ENCODE peak calls at places on chromosome 9, in seven cellular contexts. V is adipocyte, R is psoas muscle, Y is heart left ventricle, S is heart right ventricle, B is ovary, Z is body of pancreas. I is an unnamed sample.

GRCh38 chr9:93828331-93829097 is 126.6 kb downstream of the BARX1 start:
- DNase-seq in V (no peak), R (no peak), Y (no peak), S (no peak), B (no peak), Z (no peak), I (no peak)

GRCh38 chr9:112380102-112380581 is at the start of gene HSDL2:
- DNase-seq in V (peak; percentile 77), R (peak; percentile 59), Y (peak; percentile 59), S (no peak), B (no peak), Z (no peak), I (no peak)

GRCh38 chr9:136345281-136346156 is 18.0 kb downstream of the DNLZ start:
- DNase-seq in V (peak; percentile 34), R (peak; percentile 73), Y (peak; percentile 82), S (peak; percentile 77), B (no peak), Z (no peak), I (peak; percentile 81)

GRCh38 chr9:38393128-38393809 is 767 bp downstream of the ALDH1B1 start:
- DNase-seq in V (peak; percentile 29), R (no peak), Y (no peak), S (no peak), B (no peak), Z (no peak), I (no peak)

GRCh38 chr9:71769175-71770165 is 1.2 kb upstream of the CEMIP2 start:
- DNase-seq in V (peak; percentile 79), R (peak; percentile 86), Y (peak; percentile 85), S (peak; percentile 86), B (peak; percentile 73), Z (peak; percentile 95), I (peak; percentile 71)

GRCh38 chr9:98259791-98260190 is 4.3 kb upstream of the TBC1D2 start:
- DNase-seq in V (no peak), R (no peak), Y (no peak), S (no peak), B (no peak), Z (no peak), I (no peak)

GRCh38 chr9:2126331-2126789 is 111.2 kb downstream of the SMARCA2 start:
- DNase-seq in V (peak; percentile 27), R (peak; percentile 21), Y (no peak), S (no peak), B (peak; percentile 68), Z (no peak), I (no peak)

GRCh38 chr9:97059661-97060060 is 20.7 kb upstream of the CTSV start:
- DNase-seq in V (no peak), R (no peak), Y (no peak), S (no peak), B (no peak), Z (no peak), I (no peak)

GRCh38 chr9:108185613-108186012 is 670.2 kb downstream of the ACTL7B start:
- DNase-seq in V (no peak), R (no peak), Y (no peak), S (no peak), B (no peak), Z (no peak), I (no peak)

GRCh38 chr9:95336281-95336680 is 18.8 kb upstream of the FANCC start:
- DNase-seq in V (no peak), R (no peak), Y (no peak), S (no peak), B (no peak), Z (peak; percentile 18), I (no peak)

GRCh38 chr9:92035687-92036410 is 79.4 kb downstream of the SPTLC1 start:
- DNase-seq in V (peak; percentile 90), R (no peak), Y (peak; percentile 34), S (no peak), B (peak; percentile 46), Z (no peak), I (no peak)

GRCh38 chr9:91415290-91415689 is 8.3 kb downstream of the NFIL3 start:
- DNase-seq in V (no peak), R (no peak), Y (no peak), S (no peak), B (no peak), Z (no peak), I (no peak)

GRCh38 chr9:38047301-38048251 is 21.5 kb downstream of the SHB start:
- DNase-seq in V (peak; percentile 83), R (peak; percentile 51), Y (peak; percentile 87), S (peak; percentile 42), B (no peak), Z (peak; percentile 84), I (peak; percentile 79)

GRCh38 chr9:93295456-93296076 is 111.6 kb downstream of the WNK2 start:
- DNase-seq in V (no peak), R (no peak), Y (no peak), S (no peak), B (no peak), Z (no peak), I (peak; percentile 2)

GRCh38 chr9:82939451-82939850 is 123.5 kb downstream of the RASEF start:
- DNase-seq in V (no peak), R (no peak), Y (no peak), S (no peak), B (no peak), Z (peak; percentile 42), I (no peak)

GRCh38 chr9:98597372-98597771 is 111.4 kb downstream of the GABBR2 start:
- DNase-seq in V (no peak), R (no peak), Y (no peak), S (no peak), B (no peak), Z (no peak), I (no peak)

GRCh38 chr9:74942801-74943200 is 9.9 kb downstream of the C9orf40 start:
- DNase-seq in V (no peak), R (no peak), Y (no peak), S (no peak), B (no peak), Z (no peak), I (no peak)

GRCh38 chr9:135214706-135215105 is 127.2 kb downstream of the OLFM1 start:
- DNase-seq in V (no peak), R (no peak), Y (peak; percentile 3), S (peak; percentile 3), B (no peak), Z (peak; percentile 10), I (no peak)

GRCh38 chr9:90842984-90843383 is 41.4 kb downstream of the SYK start:
- DNase-seq in V (no peak), R (no peak), Y (no peak), S (no peak), B (no peak), Z (no peak), I (no peak)

GRCh38 chr9:13750061-13750460 is 470.6 kb upstream of the MPDZ start:
- DNase-seq in V (peak; percentile 28), R (no peak), Y (no peak), S (no peak), B (no peak), Z (no peak), I (no peak)

GRCh38 chr9:93814561-93814960 is 140.6 kb downstream of the BARX1 start:
- DNase-seq in V (peak; percentile 5), R (no peak), Y (no peak), S (no peak), B (no peak), Z (no peak), I (no peak)

GRCh38 chr9:87063246-87063645 is 115.9 kb upstream of the GAS1 start:
- DNase-seq in V (peak; percentile 6), R (no peak), Y (no peak), S (no peak), B (peak; percentile 22), Z (no peak), I (no peak)

GRCh38 chr9:37031902-37032301 is 2.2 kb downstream of the PAX5 start:
- DNase-seq in V (no peak), R (no peak), Y (no peak), S (no peak), B (no peak), Z (no peak), I (no peak)

GRCh38 chr9:37033753-37034319 is at the start of gene PAX5:
- DNase-seq in V (no peak), R (no peak), Y (no peak), S (no peak), B (no peak), Z (no peak), I (no peak)

GRCh38 chr9:37032713-37033112 is 1.4 kb downstream of the PAX5 start:
- DNase-seq in V (no peak), R (no peak), Y (no peak), S (no peak), B (no peak), Z (no peak), I (no peak)

GRCh38 chr9:37034320-37034937 is 361 bp upstream of the PAX5 start:
- DNase-seq in V (peak; percentile 33), R (no peak), Y (no peak), S (no peak), B (no peak), Z (no peak), I (no peak)

GRCh38 chr9:37033141-37033540 is 927 bp downstream of the PAX5 start:
- DNase-seq in V (no peak), R (no peak), Y (no peak), S (no peak), B (no peak), Z (no peak), I (no peak)
- H3K4me1 ChIP-seq in V (peaks cover 21% of the 10 kb centered on the region), R (peaks cover 29% of the 10 kb centered on the region), Y (peaks cover 18% of the 10 kb centered on the region), S (peaks cover 44% of the 10 kb centered on the region), B (peaks cover 9% of the 10 kb centered on the region), Z (peaks cover 51% of the 10 kb centered on the region), I (no peaks in the 10 kb centered on the region)

DNA sequence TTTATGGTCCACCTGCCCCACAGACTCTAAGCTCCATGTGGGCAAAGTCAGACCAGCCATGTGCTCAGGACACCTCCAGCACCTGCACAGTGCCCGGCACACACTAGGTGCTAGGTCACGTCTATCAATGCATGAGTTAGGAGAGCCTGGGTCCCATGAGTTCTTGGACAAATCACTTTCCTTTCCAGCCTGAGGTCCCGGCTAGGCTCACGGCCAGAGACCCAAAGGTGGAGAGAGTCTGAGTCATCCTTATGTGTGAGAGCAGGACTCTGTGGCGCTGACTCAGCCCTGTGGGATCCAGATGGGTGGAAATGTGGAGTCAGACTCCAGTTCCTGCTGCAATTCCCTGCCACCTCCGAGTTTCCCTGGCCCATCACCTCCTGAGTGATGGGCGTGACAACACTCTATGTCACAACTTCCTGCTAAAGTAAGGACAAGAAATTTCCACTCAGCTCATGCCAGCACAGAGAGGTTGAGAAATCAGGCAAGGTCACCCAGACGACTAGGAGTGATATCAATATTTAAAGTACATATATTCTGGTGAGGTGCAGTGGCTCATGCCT is 2.5 kb upstream of the ST6GALNAC4 start:
- DNase-seq in V (peak; percentile 98), R (peak; percentile 94), Y (peak; percentile 94), S (peak; percentile 77), B (peak; percentile 73), Z (peak; percentile 83), I (peak; percentile 65)
- H3K4me1 ChIP-seq in V (peaks cover 75% of the 10 kb centered on the region), R (peaks cover 39% of the 10 kb centered on the region), Y (peaks cover 19% of the 10 kb centered on the region), S (peaks cover 50% of the 10 kb centered on the region), B (peaks cover 6% of the 10 kb centered on the region), Z (peaks cover 63% of the 10 kb centered on the region), I (peaks cover 24% of the 10 kb centered on the region)

DNA sequence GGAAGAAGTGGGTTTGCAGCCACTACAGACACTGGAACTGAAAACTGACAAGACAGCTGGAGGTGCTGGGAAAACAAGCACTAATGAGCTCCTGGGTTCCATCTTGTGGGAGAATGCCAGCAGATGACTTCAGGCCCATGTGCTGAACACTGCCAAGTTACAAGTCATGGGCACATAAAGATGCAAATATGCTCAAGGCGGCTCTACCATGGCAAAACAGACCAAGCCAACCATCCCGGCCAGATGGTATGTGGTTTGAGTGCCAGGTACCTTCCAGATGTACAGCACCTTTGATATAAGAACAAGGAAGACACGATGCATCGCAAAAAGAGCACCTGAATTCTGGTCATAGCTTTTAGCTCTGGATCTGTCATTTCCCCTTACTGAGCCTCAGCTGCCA is 19.9 kb downstream of the TNFSF8 start:
- DNase-seq in V (no peak), R (no peak), Y (no peak), S (no peak), B (no peak), Z (no peak), I (peak; percentile 33)
- H3K4me1 ChIP-seq in V (no peaks in the 10 kb centered on the region), R (no peaks in the 10 kb centered on the region), Y (no peaks in the 10 kb centered on the region), S (no peaks in the 10 kb centered on the region), B (no peaks in the 10 kb centered on the region), Z (peaks cover 16% of the 10 kb centered on the region), I (peaks cover 38% of the 10 kb centered on the region)

GRCh38 chr9:550267-550790 is 291.2 kb upstream of the DMRT1 start:
- DNase-seq in V (no peak), R (no peak), Y (no peak), S (no peak), B (no peak), Z (no peak), I (no peak)
- H3K4me1 ChIP-seq in V (peaks cover 35% of the 10 kb centered on the region), R (peaks cover 5% of the 10 kb centered on the region), Y (peaks cover 9% of the 10 kb centered on the region), S (peaks cover 59% of the 10 kb centered on the region), B (peaks cover 7% of the 10 kb centered on the region), Z (peaks cover 55% of the 10 kb centered on the region), I (peaks cover 19% of the 10 kb centered on the region)

I was measured in SJCRH30.